ENCODE peak calls at places on chromosomes 4 and X, in seven cellular contexts. One of them, this sample, is unnamed.
A peak's percentile ranks its signal among the peaks of the same experiment; 100 is the strongest.

GRCh38 chr4:57075353-57075752 is 34.8 kb downstream of the IGFBP7 start:
- DNase-seq in activated CD8-positive, alpha-beta T cell treated with anti-CD3 and anti-CD28 coated beads, Interleukin-2, amount 10 ng/mL, durations not matched to agents 7 days and 5 days: no peak
- DNase-seq in activated gamma-delta T cell treated with Interleukin-2 at 50 U/mL for 16 hours: no peak
- DNase-seq in transverse colon: no peak
- DNase-seq in Caki2: peak; percentile 88
- DNase-seq in H4: no peak
- DNase-seq in sciatic nerve: no peak
- DNase-seq in this sample: peak; percentile 88

GRCh38 chrX:332496-332860 is 13.9 kb upstream of the GTPBP6 start:
- DNase-seq in activated CD8-positive, alpha-beta T cell treated with anti-CD3 and anti-CD28 coated beads, Interleukin-2, amount 10 ng/mL, durations not matched to agents 7 days and 5 days: no peak
- DNase-seq in activated gamma-delta T cell treated with Interleukin-2 at 50 U/mL for 16 hours: no peak
- DNase-seq in transverse colon: no peak
- DNase-seq in Caki2: no peak
- DNase-seq in H4: no peak
- DNase-seq in sciatic nerve: no peak
- DNase-seq in this sample: no peak

GRCh38 chr4:76680934-76681333 is 217.0 kb downstream of the SOWAHB start:
- DNase-seq in activated CD8-positive, alpha-beta T cell treated with anti-CD3 and anti-CD28 coated beads, Interleukin-2, amount 10 ng/mL, durations not matched to agents 7 days and 5 days: no peak
- DNase-seq in activated gamma-delta T cell treated with Interleukin-2 at 50 U/mL for 16 hours: no peak
- DNase-seq in transverse colon: no peak
- DNase-seq in Caki2: no peak
- DNase-seq in H4: no peak
- DNase-seq in sciatic nerve: no peak
- DNase-seq in this sample: no peak

GRCh38 chr4:31088600-31089230 is 368.5 kb downstream of the PCDH7 start:
- DNase-seq in activated CD8-positive, alpha-beta T cell treated with anti-CD3 and anti-CD28 coated beads, Interleukin-2, amount 10 ng/mL, durations not matched to agents 7 days and 5 days: no peak
- DNase-seq in activated gamma-delta T cell treated with Interleukin-2 at 50 U/mL for 16 hours: no peak
- DNase-seq in transverse colon: no peak
- DNase-seq in Caki2: peak; percentile 50
- DNase-seq in H4: peak; percentile 82
- DNase-seq in sciatic nerve: no peak
- DNase-seq in this sample: peak; percentile 48

GRCh38 chr4:55184600-55185523 is 59.5 kb upstream of the KDR start:
- DNase-seq in activated CD8-positive, alpha-beta T cell treated with anti-CD3 and anti-CD28 coated beads, Interleukin-2, amount 10 ng/mL, durations not matched to agents 7 days and 5 days: peak; percentile 30
- DNase-seq in activated gamma-delta T cell treated with Interleukin-2 at 50 U/mL for 16 hours: no peak
- DNase-seq in transverse colon: peak; percentile 38
- DNase-seq in Caki2: no peak
- DNase-seq in H4: no peak
- DNase-seq in sciatic nerve: no peak
- DNase-seq in this sample: no peak

GRCh38 chr4:25938251-25939186 is 24.5 kb downstream of the SMIM20 start:
- DNase-seq in activated CD8-positive, alpha-beta T cell treated with anti-CD3 and anti-CD28 coated beads, Interleukin-2, amount 10 ng/mL, durations not matched to agents 7 days and 5 days: no peak
- DNase-seq in activated gamma-delta T cell treated with Interleukin-2 at 50 U/mL for 16 hours: no peak
- DNase-seq in transverse colon: no peak
- DNase-seq in Caki2: no peak
- DNase-seq in H4: no peak
- DNase-seq in sciatic nerve: no peak
- DNase-seq in this sample: peak; percentile 42

GRCh38 chr4:86247906-86248305 is 111.9 kb downstream of the MAPK10 start:
- DNase-seq in activated CD8-positive, alpha-beta T cell treated with anti-CD3 and anti-CD28 coated beads, Interleukin-2, amount 10 ng/mL, durations not matched to agents 7 days and 5 days: no peak
- DNase-seq in activated gamma-delta T cell treated with Interleukin-2 at 50 U/mL for 16 hours: no peak
- DNase-seq in transverse colon: no peak
- DNase-seq in Caki2: no peak
- DNase-seq in H4: no peak
- DNase-seq in sciatic nerve: no peak
- DNase-seq in this sample: no peak

GRCh38 chr4:7705062-7705461 is 234.6 kb downstream of the AFAP1 start:
- DNase-seq in activated CD8-positive, alpha-beta T cell treated with anti-CD3 and anti-CD28 coated beads, Interleukin-2, amount 10 ng/mL, durations not matched to agents 7 days and 5 days: no peak
- DNase-seq in activated gamma-delta T cell treated with Interleukin-2 at 50 U/mL for 16 hours: no peak
- DNase-seq in transverse colon: no peak
- DNase-seq in Caki2: no peak
- DNase-seq in H4: no peak
- DNase-seq in sciatic nerve: no peak
- DNase-seq in this sample: no peak

GRCh38 chrX:69995400-69996101 is 54.2 kb downstream of the AWAT2 start:
- DNase-seq in activated CD8-positive, alpha-beta T cell treated with anti-CD3 and anti-CD28 coated beads, Interleukin-2, amount 10 ng/mL, durations not matched to agents 7 days and 5 days: no peak
- DNase-seq in activated gamma-delta T cell treated with Interleukin-2 at 50 U/mL for 16 hours: no peak
- DNase-seq in transverse colon: no peak
- DNase-seq in Caki2: no peak
- DNase-seq in H4: no peak
- DNase-seq in sciatic nerve: no peak
- DNase-seq in this sample: no peak

GRCh38 chr4:82784615-82785247 is 13.9 kb downstream of the SCD5 start:
- DNase-seq in activated CD8-positive, alpha-beta T cell treated with anti-CD3 and anti-CD28 coated beads, Interleukin-2, amount 10 ng/mL, durations not matched to agents 7 days and 5 days: no peak
- DNase-seq in activated gamma-delta T cell treated with Interleukin-2 at 50 U/mL for 16 hours: no peak
- DNase-seq in transverse colon: no peak
- DNase-seq in Caki2: no peak
- DNase-seq in H4: no peak
- DNase-seq in sciatic nerve: no peak
- DNase-seq in this sample: no peak

GRCh38 chr4:122772311-122772710 is 39.8 kb downstream of the BBS12 start:
- DNase-seq in activated CD8-positive, alpha-beta T cell treated with anti-CD3 and anti-CD28 coated beads, Interleukin-2, amount 10 ng/mL, durations not matched to agents 7 days and 5 days: no peak
- DNase-seq in activated gamma-delta T cell treated with Interleukin-2 at 50 U/mL for 16 hours: no peak
- DNase-seq in transverse colon: no peak
- DNase-seq in Caki2: no peak
- DNase-seq in H4: no peak
- DNase-seq in sciatic nerve: no peak
- DNase-seq in this sample: no peak

GRCh38 chrX:28922106-28922505 is 334.9 kb downstream of the IL1RAPL1 start:
- DNase-seq in activated CD8-positive, alpha-beta T cell treated with anti-CD3 and anti-CD28 coated beads, Interleukin-2, amount 10 ng/mL, durations not matched to agents 7 days and 5 days: no peak
- DNase-seq in activated gamma-delta T cell treated with Interleukin-2 at 50 U/mL for 16 hours: no peak
- DNase-seq in transverse colon: no peak
- DNase-seq in Caki2: no peak
- DNase-seq in H4: no peak
- DNase-seq in sciatic nerve: no peak
- DNase-seq in this sample: no peak

GRCh38 chr4:140691369-140691768 is 64.8 kb downstream of the TBC1D9 start:
- DNase-seq in activated CD8-positive, alpha-beta T cell treated with anti-CD3 and anti-CD28 coated beads, Interleukin-2, amount 10 ng/mL, durations not matched to agents 7 days and 5 days: no peak
- DNase-seq in activated gamma-delta T cell treated with Interleukin-2 at 50 U/mL for 16 hours: no peak
- DNase-seq in transverse colon: no peak
- DNase-seq in Caki2: no peak
- DNase-seq in H4: no peak
- DNase-seq in sciatic nerve: no peak
- DNase-seq in this sample: peak; percentile 2

GRCh38 chrX:19855700-19856381 is 31.6 kb downstream of the SH3KBP1 start:
- DNase-seq in activated CD8-positive, alpha-beta T cell treated with anti-CD3 and anti-CD28 coated beads, Interleukin-2, amount 10 ng/mL, durations not matched to agents 7 days and 5 days: no peak
- DNase-seq in activated gamma-delta T cell treated with Interleukin-2 at 50 U/mL for 16 hours: no peak
- DNase-seq in transverse colon: no peak
- DNase-seq in Caki2: peak; percentile 6
- DNase-seq in H4: no peak
- DNase-seq in sciatic nerve: no peak
- DNase-seq in this sample: peak; percentile 16

GRCh38 chr4:83890231-83890630 is 354.3 kb downstream of the GPAT3 start:
- DNase-seq in activated CD8-positive, alpha-beta T cell treated with anti-CD3 and anti-CD28 coated beads, Interleukin-2, amount 10 ng/mL, durations not matched to agents 7 days and 5 days: no peak
- DNase-seq in activated gamma-delta T cell treated with Interleukin-2 at 50 U/mL for 16 hours: no peak
- DNase-seq in transverse colon: no peak
- DNase-seq in Caki2: no peak
- DNase-seq in H4: no peak
- DNase-seq in sciatic nerve: no peak
- DNase-seq in this sample: peak; percentile 56

GRCh38 chr4:110155632-110156031 is 42.8 kb downstream of the ELOVL6 start:
- DNase-seq in activated CD8-positive, alpha-beta T cell treated with anti-CD3 and anti-CD28 coated beads, Interleukin-2, amount 10 ng/mL, durations not matched to agents 7 days and 5 days: no peak
- DNase-seq in activated gamma-delta T cell treated with Interleukin-2 at 50 U/mL for 16 hours: no peak
- DNase-seq in transverse colon: no peak
- DNase-seq in Caki2: no peak
- DNase-seq in H4: no peak
- DNase-seq in sciatic nerve: no peak
- DNase-seq in this sample: no peak

This sample was measured in kidney glomerular epithelial cell.